ENCODE peak calls at places on chromosomes 11 and 22, in seven cellular contexts. A is cardiac muscle cell, P is GM10248, M is progenitor cell of endocrine pancreas, R is transverse colon, O is HFFc6, Y is HFF-Myc. Z is an unnamed sample.

GRCh38 chr11:37108436-37109204 is 510.6 kb upstream of the RAG2 start:
- DNase-seq in R (no peak), O (no peak), A (no peak), M (no peak), P (no peak), Y (no peak), Z (no peak)

GRCh38 chr11:9601041-9601875 is 27.8 kb downstream of the WEE1 start:
- DNase-seq in O (peak), Y (peak), R (peak), P (peak), A (no peak), M (no peak), Z (peak)

GRCh38 chr11:112498701-112499100 is 238.0 kb upstream of the PLET1 start:
- DNase-seq in O (peak), P (no peak), A (no peak), R (no peak), M (no peak), Y (no peak), Z (no peak)

GRCh38 chr11:126997641-126998040 is 2.9 kb downstream of the KIRREL3 start:
- DNase-seq in Y (no peak), R (no peak), P (no peak), A (no peak), O (no peak), M (no peak), Z (no peak)

GRCh38 chr11:82996966-82997606 is 74.6 kb downstream of the RAB30 start:
- DNase-seq in Y (no peak), O (no peak), P (peak), A (no peak), M (no peak), R (peak), Z (no peak)

GRCh38 chr11:2725367-2726300 is 25.8 kb upstream of the KCNQ1OT1 start:
- DNase-seq in R (no peak), A (no peak), O (no peak), Y (no peak), M (no peak), P (no peak), Z (no peak)

GRCh38 chr11:35235944-35236666 is 97.1 kb downstream of the CD44 start:
- DNase-seq in A (no peak), R (peak), M (no peak), P (no peak), Y (no peak), O (peak), Z (no peak)

GRCh38 chr11:97454988-97455387 is 1065.2 kb downstream of the JRKL start:
- DNase-seq in M (no peak), P (no peak), A (peak), Y (no peak), R (no peak), O (no peak), Z (peak)

GRCh38 chr11:116454020-116454645 is 318.7 kb downstream of the BUD13 start:
- DNase-seq in P (peak), A (peak), M (peak), O (peak), Y (peak), R (peak), Z (peak)

GRCh38 chr22:45777046-45777851 is 105.6 kb downstream of the ATXN10 start:
- DNase-seq in O (no peak), Y (peak), M (no peak), P (no peak), R (no peak), A (no peak), Z (no peak)

GRCh38 chr11:94602430-94603372 is 35.5 kb downstream of the PIWIL4 start:
- DNase-seq in M (no peak), O (peak), R (peak), A (peak), P (peak), Y (peak), Z (peak)

GRCh38 chr22:19986011-19986409 is 30.6 kb downstream of the ARVCF start:
- DNase-seq in Y (no peak), O (no peak), R (no peak), A (no peak), P (no peak), M (no peak), Z (no peak)

GRCh38 chr11:3840289-3840869 is 380 bp downstream of the RHOG start:
- DNase-seq in R (peak), M (no peak), A (peak), Y (no peak), P (no peak), O (no peak), Z (peak)

GRCh38 chr22:45997077-45997774 is 20.3 kb upstream of the WNT7B start:
- DNase-seq in P (no peak), R (peak), A (no peak), O (peak), M (no peak), Y (peak), Z (peak)

GRCh38 chr11:104897891-104898684 is at the start of gene CASP12:
- DNase-seq in A (no peak), R (no peak), P (peak), Y (no peak), O (no peak), M (no peak), Z (no peak)

GRCh38 chr11:65032216-65032615 is 5.0 kb downstream of the SNX15 start:
- DNase-seq in M (no peak), P (no peak), Y (no peak), R (no peak), O (no peak), A (no peak), Z (peak)

GRCh38 chr22:48824673-48825651 is 1002.7 kb downstream of the BRD1 start:
- DNase-seq in P (no peak), Y (no peak), A (no peak), O (no peak), M (no peak), R (no peak), Z (no peak)

GRCh38 chr11:78860720-78861422 is 286.2 kb upstream of the NARS2 start:
- DNase-seq in R (no peak), P (no peak), A (peak), M (no peak), Y (no peak), O (no peak), Z (peak)

GRCh38 chr11:75347781-75348613 is 3.5 kb downstream of the ARRB1 start:
- DNase-seq in R (no peak), O (peak), M (no peak), Y (peak), P (no peak), A (peak), Z (no peak)

GRCh38 chr11:10701982-10702381 is 8.4 kb upstream of the IRAG1 start:
- DNase-seq in O (no peak), P (no peak), R (no peak), Y (no peak), A (no peak), M (no peak), Z (no peak)

GRCh38 chr11:19071255-19071654 is 10.7 kb upstream of the MRGPRX2 start:
- DNase-seq in P (peak), O (peak), Y (peak), R (peak), M (peak), A (peak), Z (peak)

GRCh38 chr22:47574551-47574950 is 812.1 kb downstream of the TBC1D22A start:
- DNase-seq in R (no peak), M (no peak), O (no peak), Y (no peak), A (no peak), P (no peak), Z (no peak)

GRCh38 chr11:68113986-68114385 is 7.2 kb downstream of the CHKA start:
- DNase-seq in P (no peak), M (no peak), R (no peak), O (no peak), Y (no peak), A (no peak), Z (no peak)

DNA sequence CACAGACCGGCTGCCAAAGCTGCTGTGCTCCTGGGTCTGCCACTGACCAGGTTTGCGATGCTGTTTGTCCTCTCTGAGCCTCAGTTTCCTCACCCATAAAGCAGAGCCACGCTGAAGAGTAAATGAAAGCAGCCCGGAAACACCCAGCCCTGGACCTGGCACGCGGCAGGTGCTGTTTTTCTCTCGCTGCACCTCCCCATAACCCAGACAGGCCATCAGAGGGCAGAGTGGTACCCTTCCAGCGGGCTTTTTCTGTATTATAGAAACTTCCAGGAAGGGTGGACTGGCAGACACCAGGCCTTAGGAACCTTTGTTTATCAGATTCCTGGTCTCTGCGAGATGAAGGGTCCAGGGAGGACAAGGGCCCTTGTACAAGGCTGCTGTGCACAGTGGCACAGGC is 17.9 kb upstream of the FGF19 start:
- DNase-seq in P (no peak), M (no peak), R (no peak), Y (no peak), O (no peak), A (no peak), Z (peak)
- TF ChIP-seq CTCF in P (no peak), M (peak), R (peak), Y (peak), O (peak), A (peak), Z (peak)

DNA sequence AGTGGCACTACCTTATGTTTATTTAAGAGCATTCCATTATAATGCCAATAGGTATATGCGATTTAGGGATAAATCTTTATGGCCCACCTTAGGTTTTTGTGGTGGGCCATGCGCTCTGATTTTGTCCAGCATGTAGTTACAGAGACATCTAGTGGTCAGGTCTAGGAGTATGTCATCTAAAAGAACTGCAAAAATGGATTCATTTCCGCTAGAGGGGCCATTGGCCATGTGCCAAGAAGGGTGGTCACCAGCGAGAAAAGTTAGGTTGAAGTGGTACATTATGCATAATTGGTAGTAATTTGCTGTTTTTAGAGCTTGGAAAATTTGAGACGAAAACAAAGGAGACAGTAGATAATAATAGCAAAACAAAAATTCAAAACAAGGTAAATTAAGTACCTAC is 27.7 kb downstream of the LRRC4C start:
- DNase-seq in M (no peak), R (no peak), P (no peak), Y (no peak), O (no peak), A (peak), Z (peak)
- TF ChIP-seq CTCF in M (peak), R (no peak), P (peak), Y (no peak), O (peak), A (peak), Z (peak)

GRCh38 chr22:50674127-50674493 is 1.5 kb downstream of the SHANK3 start:
- DNase-seq in P (no peak), A (peak), R (no peak), Y (no peak), O (no peak), M (no peak), Z (peak)
- TF ChIP-seq CTCF in P (no peak), A (no peak), R (no peak), Y (no peak), O (no peak), M (no peak), Z (no peak)

GRCh38 chr11:63681208-63682044 is at the start of gene RTN3:
- DNase-seq in P (peak), R (peak), Y (peak), M (peak), A (peak), O (peak), Z (peak)
- TF ChIP-seq CTCF in P (no peak), R (no peak), Y (no peak), M (no peak), A (peak), O (no peak), Z (peak)

DNA sequence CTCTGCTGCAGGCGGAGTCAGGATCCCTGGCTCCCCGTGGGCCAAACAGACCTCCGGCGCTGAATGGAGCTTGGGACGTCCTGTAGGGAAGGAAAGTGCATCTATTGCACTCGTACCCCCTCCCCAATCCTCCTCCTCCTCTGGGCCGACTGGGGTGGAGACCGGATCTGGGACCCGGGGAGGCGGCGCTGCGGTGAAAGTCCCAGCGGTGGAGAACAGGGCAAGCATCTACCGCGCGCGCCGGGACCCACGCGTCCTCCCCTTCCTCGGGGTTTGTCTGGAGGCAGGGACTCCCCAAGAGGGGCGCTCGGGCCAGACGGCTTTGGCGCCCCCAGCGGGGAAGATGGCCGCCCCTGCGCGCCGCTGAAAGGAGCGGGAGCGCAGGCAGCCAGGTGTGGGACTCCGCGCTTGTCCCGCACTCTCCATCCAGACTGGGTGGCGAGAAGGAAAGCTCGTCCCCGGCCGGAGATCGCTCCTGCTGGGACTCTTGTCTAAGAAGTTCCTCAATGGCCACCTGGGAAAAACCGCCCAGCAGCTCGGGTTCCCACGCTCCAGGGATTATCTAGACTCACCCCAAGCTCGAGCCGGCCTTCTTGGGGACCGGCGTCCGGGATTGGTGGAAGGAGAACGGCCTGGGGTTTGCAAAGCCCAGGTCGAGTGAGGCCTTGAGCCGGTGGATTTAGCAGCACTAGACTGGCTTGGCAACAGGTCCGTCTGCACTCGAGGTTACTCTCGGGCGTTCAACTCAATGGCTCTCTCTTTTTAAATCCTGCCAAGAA is 718 bp downstream of the FADS2 start:
- DNase-seq in A (peak), P (peak), M (peak), Y (no peak), O (no peak), R (no peak), Z (peak)
- TF ChIP-seq CTCF in A (peak), P (peak), M (peak), Y (peak), O (peak), R (peak), Z (peak)

GRCh38 chr22:23673826-23674690 is 16.8 kb upstream of the RGL4 start:
- DNase-seq in A (no peak), R (no peak), O (no peak), P (no peak), M (no peak), Y (no peak), Z (peak)
- TF ChIP-seq CTCF in A (no peak), R (no peak), O (no peak), P (no peak), M (no peak), Y (no peak), Z (peak)

DNA sequence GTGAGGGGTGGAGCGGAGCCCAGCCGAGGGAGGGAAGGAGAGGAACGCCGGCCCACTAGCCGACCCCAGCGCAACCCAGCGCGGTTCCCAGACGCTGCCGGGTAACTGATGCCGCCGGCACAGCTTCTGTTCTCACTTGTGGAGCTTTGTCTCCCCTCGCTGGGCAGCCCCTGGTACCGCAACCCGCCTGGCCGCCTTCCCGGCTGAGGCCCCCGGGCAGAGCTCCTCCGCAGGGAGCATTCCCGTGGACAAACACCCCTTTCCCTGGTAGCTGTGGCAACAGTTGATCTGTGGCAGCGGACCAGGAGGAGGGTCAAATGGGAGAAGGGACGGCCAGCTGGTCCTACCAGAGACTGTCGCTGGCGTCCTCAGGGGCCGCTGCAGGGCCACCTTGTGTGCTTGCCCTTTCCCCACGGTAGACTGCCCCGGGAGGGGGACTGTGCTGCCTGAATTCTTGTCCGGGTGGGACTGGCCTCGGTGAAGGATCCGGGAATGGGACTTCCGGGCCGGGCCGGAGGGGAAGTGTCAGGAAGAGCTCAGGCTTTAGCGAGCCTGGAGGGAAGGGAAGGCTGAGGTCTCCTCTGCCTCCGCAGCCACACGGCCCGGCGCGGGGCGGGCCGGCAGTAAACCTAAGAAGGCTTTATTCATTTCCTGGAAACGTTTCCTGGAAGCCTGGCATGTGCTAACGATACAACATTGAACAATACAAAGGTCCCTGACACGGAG is 468.0 kb downstream of the OPCML start:
- DNase-seq in M (peak), Y (no peak), P (peak), A (peak), O (peak), R (peak), Z (peak)
- TF ChIP-seq CTCF in M (peak), Y (peak), P (no peak), A (peak), O (peak), R (peak), Z (peak)

GRCh38 chr22:32828150-32828549 is 26.6 kb downstream of the TIMP3 start:
- DNase-seq in R (no peak), O (no peak), M (no peak), A (peak), Y (no peak), P (no peak), Z (no peak)
- TF ChIP-seq CTCF in R (no peak), O (no peak), M (no peak), A (peak), Y (peak), P (no peak), Z (no peak)